ENCODE peak calls at places on chromosomes 7 and 10, in five cellular contexts. R is fibroblast of mammary gland, Q is mammary epithelial cell, E is uterus, A is Peyer's patch. G is an unnamed sample.
A peak's percentile ranks its signal among the peaks of the same experiment; 100 is the strongest.

GRCh38 chr10:115972426-115972825 is 300.6 kb downstream of the GFRA1 start:
- DNase-seq in Q (no peak), A (no peak), R (no peak), E (no peak), G (no peak)

GRCh38 chr7:79386688-79387422 is 66.6 kb downstream of the MAGI2 start:
- DNase-seq in R (no peak), Q (no peak), E (no peak), A (no peak), G (peak; percentile 1)

GRCh38 chr7:112495820-112496462 is 15.2 kb downstream of the LSMEM1 start:
- DNase-seq in A (no peak), R (peak; percentile 68), Q (peak; percentile 64), E (peak; percentile 67), G (peak; percentile 77)

GRCh38 chr7:156167987-156168386 is 355.7 kb upstream of the SHH start:
- DNase-seq in E (no peak), R (no peak), A (no peak), Q (no peak), G (no peak)

GRCh38 chr10:52644678-52645434 is 127.7 kb downstream of the MBL2 start:
- DNase-seq in A (no peak), R (peak; percentile 37), E (no peak), Q (peak; percentile 35), G (peak; percentile 72)

GRCh38 chr7:111089822-111090426 is 1.0 kb upstream of the LRRN3 start:
- DNase-seq in E (no peak), Q (peak; percentile 24), A (no peak), R (peak; percentile 66), G (peak; percentile 48)

GRCh38 chr7:30842542-30843451 is 68.9 kb upstream of the AQP1 start:
- DNase-seq in Q (no peak), E (no peak), R (peak; percentile 27), A (no peak), G (no peak)

GRCh38 chr10:78420946-78421732 is 387.5 kb downstream of the RPS24 start:
- DNase-seq in E (no peak), Q (no peak), R (no peak), A (no peak), G (no peak)

GRCh38 chr10:6476989-6477388 is 103.1 kb downstream of the PRKCQ start:
- DNase-seq in E (no peak), R (no peak), Q (peak; percentile 79), A (no peak), G (no peak)

GRCh38 chr10:112304460-112304859 is 21.3 kb downstream of the TECTB start:
- DNase-seq in Q (no peak), R (peak; percentile 56), E (no peak), A (no peak), G (peak; percentile 54)

GRCh38 chr7:25886387-25887240 is 265.4 kb upstream of the NFE2L3 start:
- DNase-seq in E (no peak), A (no peak), Q (no peak), R (no peak), G (no peak)

GRCh38 chr7:157743781-157744525 is 407.1 kb downstream of the DNAJB6 start:
- DNase-seq in E (no peak), Q (no peak), R (no peak), A (no peak), G (no peak)

GRCh38 chr10:133368153-133368552 is 5.0 kb downstream of the ECHS1 start:
- DNase-seq in E (no peak), Q (no peak), A (peak; percentile 33), R (no peak), G (no peak)

GRCh38 chr7:40959955-40960354 is 742.9 kb downstream of the INHBA start:
- DNase-seq in E (no peak), R (no peak), Q (no peak), A (no peak), G (no peak)

GRCh38 chr7:128774029-128774689 is 1.4 kb downstream of the OPN1SW start:
- DNase-seq in Q (no peak), R (no peak), A (no peak), E (no peak), G (no peak)

GRCh38 chr7:73569042-73569608 is 9.3 kb downstream of the TBL2 start:
- DNase-seq in R (no peak), A (no peak), Q (no peak), E (no peak), G (no peak)

GRCh38 chr10:101001225-101002035 is 1.8 kb downstream of the LZTS2 start:
- DNase-seq in R (peak; percentile 94), E (peak; percentile 95), A (peak; percentile 67), Q (peak; percentile 62), G (peak; percentile 5)

GRCh38 chr10:99276848-99277486 is 41.3 kb upstream of the HPSE2 start:
- DNase-seq in Q (no peak), R (peak; percentile 43), A (no peak), E (no peak), G (peak; percentile 34)

GRCh38 chr7:391961-392524 is 102.1 kb downstream of the FOXL3 start:
- DNase-seq in E (no peak), Q (no peak), A (no peak), R (no peak), G (no peak)

GRCh38 chr7:44149571-44150465 is 8.7 kb upstream of the MYL7 start:
- DNase-seq in E (peak; percentile 8), R (peak; percentile 7), Q (no peak), A (no peak), G (no peak)

GRCh38 chr7:158476303-158476932 is 111.2 kb downstream of the PTPRN2 start:
- DNase-seq in E (no peak), Q (no peak), A (no peak), R (no peak), G (no peak)

GRCh38 chr7:116524609-116525297 is at the start of gene CAV1:
- DNase-seq in E (peak; percentile 88), R (peak; percentile 96), A (peak; percentile 70), Q (peak; percentile 98), G (peak; percentile 97)

GRCh38 chr10:5089869-5090268 is 4.3 kb upstream of the AKR1C3 start:
- DNase-seq in E (no peak), R (peak; percentile 51), A (no peak), Q (peak; percentile 77), G (peak; percentile 89)

GRCh38 chr7:115356139-115356746 is 434.3 kb downstream of the MDFIC start:
- DNase-seq in Q (no peak), E (no peak), A (no peak), R (peak; percentile 44), G (peak; percentile 8)

GRCh38 chr10:94416896-94417295 is 14.6 kb downstream of the TBC1D12 start:
- DNase-seq in Q (no peak), R (no peak), A (no peak), E (no peak), G (no peak)

GRCh38 chr10:19021162-19021561 is 27.4 kb upstream of the MALRD1 start:
- DNase-seq in A (no peak), E (no peak), R (no peak), Q (no peak), G (no peak)

GRCh38 chr10:77608281-77608680 is 29.3 kb downstream of the KCNMA1 start:
- DNase-seq in A (no peak), R (no peak), Q (no peak), E (peak; percentile 37), G (no peak)

GRCh38 chr10:105807930-105808587 is 1167.0 kb downstream of the SORCS3 start:
- DNase-seq in Q (no peak), R (no peak), E (no peak), A (no peak), G (no peak)

GRCh38 chr10:13658864-13659685 is 72.3 kb downstream of the PRPF18 start:
- DNase-seq in E (no peak), Q (no peak), R (no peak), A (no peak), G (no peak)

GRCh38 chr10:27285093-27285492 is 44.5 kb upstream of the ACBD5 start:
- DNase-seq in A (no peak), Q (peak; percentile 9), R (peak; percentile 5), E (no peak), G (peak; percentile 20)

GRCh38 chr7:82592416-82592815 is 148.8 kb upstream of the CACNA2D1 start:
- DNase-seq in Q (no peak), E (no peak), R (no peak), A (no peak), G (no peak)

GRCh38 chr7:138889566-138889965 is 91.6 kb upstream of the ATP6V0A4 start:
- DNase-seq in Q (no peak), A (no peak), E (no peak), R (peak; percentile 42), G (peak; percentile 54)

GRCh38 chr7:159019111-159019510 is 125.6 kb downstream of the VIPR2 start:
- DNase-seq in Q (no peak), R (no peak), A (no peak), E (no peak), G (peak; percentile 64)

GRCh38 chr10:62691331-62691730 is 113.2 kb upstream of the ADO start:
- DNase-seq in A (no peak), Q (no peak), R (no peak), E (no peak), G (no peak)

GRCh38 chr7:153276394-153276793 is 516.8 kb downstream of the ACTR3B start:
- DNase-seq in E (no peak), A (no peak), R (no peak), Q (no peak), G (no peak)